ENCODE peak calls at places on chromosomes 16 and 17, in five cellular contexts. K is psoas muscle, V is left lung, M is spleen, D is right atrium auricular region. F is an unnamed sample. For H3K4me1, the result is how much of the 10 kb centered on the place peaks cover.

GRCh38 chr16:6081320-6081976 is 983.9 kb upstream of the EEF2KMT start:
- DNase-seq in V (no peak), K (no peak), D (no peak), M (no peak), F (no peak)

GRCh38 chr16:53892155-53892554 is 188.2 kb downstream of the FTO start:
- DNase-seq in V (no peak), K (no peak), M (no peak), D (no peak), F (no peak)

GRCh38 chr17:13490906-13491502 is 110.7 kb downstream of the HS3ST3A1 start:
- DNase-seq in D (no peak), V (no peak), M (no peak), K (no peak), F (no peak)

GRCh38 chr17:81608082-81608481 is 28.8 kb downstream of the NPLOC4 start:
- DNase-seq in D (no peak), M (no peak), V (no peak), K (no peak), F (no peak)

GRCh38 chr16:56988161-56988947 is 1.0 kb upstream of the NLRC5 start:
- DNase-seq in M (no peak), K (no peak), D (no peak), V (no peak), F (peak)

GRCh38 chr17:59845595-59846390 is 47.0 kb downstream of the TUBD1 start:
- DNase-seq in K (peak), D (no peak), V (no peak), M (no peak), F (no peak)

GRCh38 chr17:21573961-21574610 is 118.2 kb upstream of the KCNJ18 start:
- DNase-seq in M (no peak), D (peak), K (peak), V (peak), F (no peak)

GRCh38 chr17:30780343-30780742 is 44.1 kb downstream of the CRLF3 start:
- DNase-seq in V (no peak), D (no peak), M (no peak), K (no peak), F (no peak)

GRCh38 chr17:38464723-38465419 is 36.6 kb downstream of the ARHGAP23 start:
- DNase-seq in V (peak), K (peak), D (peak), M (peak), F (peak)

GRCh38 chr16:50335198-50335958 is 33.4 kb downstream of the BRD7 start:
- DNase-seq in M (no peak), V (no peak), D (no peak), K (no peak), F (no peak)

GRCh38 chr17:62692159-62692651 is 64.7 kb downstream of the MRC2 start:
- DNase-seq in D (no peak), K (no peak), V (peak), M (no peak), F (no peak)

GRCh38 chr17:37792787-37793186 is 47.9 kb upstream of the HNF1B start:
- DNase-seq in K (no peak), D (no peak), M (no peak), V (no peak), F (no peak)

GRCh38 chr17:43661699-43662431 is at the start of gene MEOX1:
- DNase-seq in V (no peak), M (no peak), D (no peak), K (no peak), F (no peak)

GRCh38 chr17:19867094-19867653 is 562 bp downstream of the ULK2 start:
- DNase-seq in D (peak), M (peak), V (peak), K (peak), F (peak)

GRCh38 chr17:27793906-27794380 is 6.4 kb downstream of the NOS2 start:
- DNase-seq in V (no peak), M (no peak), D (no peak), K (no peak), F (no peak)

GRCh38 chr16:17370233-17371013 is 100.3 kb downstream of the XYLT1 start:
- DNase-seq in D (no peak), K (no peak), V (no peak), M (no peak), F (no peak)

GRCh38 chr17:33732116-33732515 is 439.0 kb upstream of the ASIC2 start:
- DNase-seq in V (no peak), M (no peak), D (no peak), K (no peak), F (no peak)

GRCh38 chr17:13484020-13484419 is 117.7 kb downstream of the HS3ST3A1 start:
- DNase-seq in M (no peak), V (no peak), D (no peak), K (no peak), F (no peak)

GRCh38 chr16:52618753-52619497 is 72.0 kb upstream of the TOX3 start:
- DNase-seq in V (no peak), M (no peak), K (no peak), D (no peak), F (no peak)

GRCh38 chr16:3131755-3132377 is 3.0 kb upstream of the ZNF213 start:
- DNase-seq in D (no peak), V (peak), M (no peak), K (no peak), F (peak)

GRCh38 chr16:85902366-85903155 is 3.6 kb downstream of the IRF8 start:
- DNase-seq in V (no peak), M (peak), K (no peak), D (no peak), F (no peak)

GRCh38 chr17:65987988-65988387 is 203.9 kb downstream of the CEP112 start:
- DNase-seq in D (no peak), K (no peak), M (no peak), V (no peak), F (no peak)

GRCh38 chr17:82358467-82359350 is at the start of gene TEX19:
- DNase-seq in K (no peak), D (no peak), M (no peak), V (no peak), F (no peak)

GRCh38 chr16:12155235-12155634 is 178.7 kb downstream of the SNX29 start:
- DNase-seq in V (no peak), D (no peak), M (no peak), K (no peak), F (no peak)

GRCh38 chr17:31499771-31500554 is 108.5 kb downstream of the RAB11FIP4 start:
- DNase-seq in V (no peak), D (no peak), K (peak), M (peak), F (peak)

GRCh38 chr17:41813039-41813680 is 356 bp downstream of the FKBP10 start:
- DNase-seq in D (no peak), V (no peak), K (no peak), M (no peak), F (no peak)

GRCh38 chr17:71024969-71025368 is 855.6 kb downstream of the KCNJ2 start:
- DNase-seq in K (no peak), V (no peak), D (no peak), M (no peak), F (no peak)

GRCh38 chr16:8426569-8426968 is 163.7 kb downstream of the TMEM114 start:
- DNase-seq in D (no peak), K (no peak), M (no peak), V (no peak), F (no peak)

GRCh38 chr16:47973552-47973951 is 182.2 kb downstream of the ABCC12 start:
- DNase-seq in V (no peak), K (no peak), M (no peak), D (no peak), F (no peak)

GRCh38 chr17:42288985-42289862 is 926 bp downstream of the STAT5A start:
- DNase-seq in M (peak), K (peak), V (peak), D (no peak), F (peak)

GRCh38 chr17:45222273-45222993 is 748 bp downstream of the FMNL1 start:
- DNase-seq in M (peak), V (peak), D (no peak), K (no peak), F (no peak)

GRCh38 chr16:3656491-3657468 is 2.3 kb downstream of the DNASE1 start:
- DNase-seq in M (peak), K (peak), D (no peak), V (peak), F (peak)

GRCh38 chr16:85659805-85660511 is 28.8 kb downstream of the GINS2 start:
- DNase-seq in K (peak), M (peak), D (no peak), V (peak), F (peak)

GRCh38 chr17:15026088-15026487 is 239.0 kb downstream of the PMP22 start:
- DNase-seq in K (no peak), V (no peak), D (no peak), M (no peak), F (no peak)
- H3K4me3 ChIP-seq in K (no peak), V (no peak), D (no peak), M (no peak), F (no peak)

GRCh38 chr16:29835926-29836325 is 15.7 kb downstream of the MVP start:
- DNase-seq in M (no peak), D (no peak), K (no peak), V (no peak), F (no peak)
- H3K27ac ChIP-seq in M (no peak), D (no peak), K (no peak), V (no peak), F (no peak)

DNA sequence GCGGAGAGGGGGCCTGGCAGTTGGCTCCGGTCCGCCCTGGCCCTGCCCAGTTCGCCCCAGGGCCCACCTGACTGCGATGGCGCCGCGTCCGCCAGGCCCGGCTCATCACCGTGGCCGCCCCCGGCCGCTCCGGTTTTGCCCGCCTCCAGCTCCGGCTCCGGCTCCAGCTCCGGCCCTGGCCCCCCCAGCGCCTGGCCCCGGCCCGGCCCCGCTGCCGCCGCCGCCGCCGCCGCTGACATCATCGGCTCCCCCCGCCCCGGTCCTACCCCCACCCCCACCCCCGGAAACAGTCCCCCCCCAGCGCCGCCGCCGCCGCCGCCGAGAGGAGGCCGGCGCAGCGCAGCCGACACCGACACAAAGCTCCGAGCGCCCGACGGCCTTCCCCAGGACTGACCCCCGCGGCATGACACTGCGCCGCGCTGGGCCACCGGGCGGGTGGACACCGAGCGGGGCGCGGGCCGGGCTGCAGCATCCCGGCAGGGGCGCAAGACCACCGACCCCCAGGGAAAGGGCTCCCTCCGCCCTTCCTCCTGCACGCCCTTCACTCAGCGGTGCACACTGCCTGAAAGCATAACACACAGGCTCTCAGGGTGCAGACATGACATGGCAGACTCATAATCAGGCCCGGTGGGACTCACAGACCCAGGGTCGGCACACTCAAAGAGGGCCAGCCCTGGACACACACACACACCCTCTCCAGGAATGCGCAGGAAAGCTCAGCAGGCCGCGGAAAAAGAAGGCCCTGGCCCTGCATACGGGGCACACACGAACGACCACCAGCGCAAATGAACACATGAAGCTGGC is at the start of gene ZBTB4:
- DNase-seq in D (no peak), M (peak), V (peak), K (peak), F (peak)
- H3K4me1 ChIP-seq in D (half or more), M (half or more), V (under half), K (half or more), F (under half)

GRCh38 chr16:65547799-65548446 is 426.1 kb upstream of the CDH11 start:
- DNase-seq in K (no peak), V (no peak), D (no peak), M (no peak), F (no peak)
- H3K4me3 ChIP-seq in K (no peak), V (no peak), D (no peak), M (no peak), F (no peak)

GRCh38 chr16:66606000-66606751 is 1.7 kb downstream of the CMTM3 start:
- DNase-seq in M (peak), K (no peak), V (no peak), D (no peak), F (no peak)
- H3K27ac ChIP-seq in M (peak), K (no peak), V (peak), D (peak), F (peak)

DNA sequence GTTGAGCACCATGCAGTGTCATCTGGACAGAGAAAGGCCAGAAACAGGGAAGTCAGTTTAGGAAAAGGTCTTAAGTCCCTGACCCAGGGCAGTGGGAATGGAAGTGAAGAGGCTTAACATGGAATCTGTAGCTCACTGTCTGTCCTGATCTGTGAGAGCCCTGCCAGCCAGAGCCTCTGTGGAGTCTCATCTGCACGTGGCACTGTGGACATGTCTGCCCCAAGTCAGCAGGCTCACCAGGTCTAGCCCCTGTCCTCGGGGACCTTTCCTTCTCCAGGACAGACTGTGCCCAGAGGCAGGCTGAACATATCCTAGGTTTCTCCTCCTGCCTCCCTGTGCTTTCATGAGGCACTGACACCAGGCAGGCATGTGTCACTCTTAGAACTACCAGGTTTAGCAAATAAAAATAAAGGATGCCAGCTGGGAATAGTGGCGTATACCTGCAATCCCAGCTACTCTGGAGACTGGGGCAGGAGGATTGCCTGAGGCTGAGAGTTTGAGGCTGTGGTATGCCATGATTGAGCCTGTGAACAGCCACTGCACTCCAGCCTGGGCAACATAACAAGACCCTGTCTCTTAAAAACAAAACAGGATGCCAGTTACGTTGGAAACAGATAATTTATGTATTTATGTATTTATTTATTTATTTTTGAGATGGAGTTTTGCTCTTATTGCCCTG is 22.4 kb downstream of the UNK start:
- DNase-seq in V (peak), D (no peak), K (no peak), M (peak), F (no peak)
- H3K4me1 ChIP-seq in V (under half), D (under half), K (under half), M (under half), F (under half)